ENCODE peak calls at places on chromosomes 11 and 22, in four cellular contexts. T is endothelial cell of umbilical vein, J is GM12878, S is A549. Q is an unnamed sample.

GRCh38 chr11:116415095-116415494 is 357.7 kb downstream of the BUD13 start:
- DNase-seq in T (no peak), J (no peak), S (no peak), Q (no peak)

GRCh38 chr11:122234257-122234656 is 118.2 kb upstream of the BLID start:
- DNase-seq in T (no peak), J (no peak), S (no peak), Q (no peak)

GRCh38 chr11:78039919-78040671 is 17.0 kb upstream of the KCTD14 start:
- DNase-seq in T (peak; percentile 80), J (no peak), S (peak; percentile 64), Q (peak; percentile 76)

GRCh38 chr11:117923773-117924172 is 5.4 kb downstream of the TMPRSS13 start:
- DNase-seq in T (no peak), J (no peak), S (no peak), Q (no peak)

GRCh38 chr11:79119491-79120284 is 321.1 kb downstream of the TENM4 start:
- DNase-seq in T (no peak), J (no peak), S (no peak), Q (no peak)

GRCh38 chr11:3614742-3615171 is 27.0 kb downstream of the ART5 start:
- DNase-seq in T (no peak), J (peak; percentile 31), S (no peak), Q (peak; percentile 68)

GRCh38 chr11:125593113-125593761 is 585 bp downstream of the STT3A start:
- DNase-seq in T (no peak), J (no peak), S (peak; percentile 29), Q (no peak)

GRCh38 chr11:61581030-61581928 is at the start of gene SYT7:
- DNase-seq in T (peak; percentile 94), J (peak; percentile 45), S (peak; percentile 96), Q (peak; percentile 97)

GRCh38 chr11:66267039-66267378 is 1.4 kb upstream of the RAB1B start:
- DNase-seq in T (no peak), J (no peak), S (no peak), Q (no peak)

GRCh38 chr11:26621147-26621546 is 49.1 kb upstream of the MUC15 start:
- DNase-seq in T (no peak), J (no peak), S (peak; percentile 78), Q (no peak)

GRCh38 chr22:37045958-37046357 is 5.6 kb upstream of the KCTD17 start:
- DNase-seq in T (peak; percentile 42), J (no peak), S (peak; percentile 32), Q (peak; percentile 35)

GRCh38 chr22:36846271-36846670 is 14.5 kb upstream of the NCF4 start:
- DNase-seq in T (no peak), J (no peak), S (no peak), Q (no peak)

GRCh38 chr11:78425436-78425835 is 7.8 kb upstream of the GAB2 start:
- DNase-seq in T (no peak), J (no peak), S (no peak), Q (no peak)

GRCh38 chr22:41862160-41862529 is 29.2 kb downstream of the SREBF2 start:
- DNase-seq in T (no peak), J (peak; percentile 83), S (no peak), Q (peak; percentile 90)

GRCh38 chr11:107704432-107704831 is 7.4 kb downstream of the SLN start:
- DNase-seq in T (no peak), J (no peak), S (no peak), Q (no peak)

GRCh38 chr11:41486436-41486835 is 27.0 kb upstream of the LRRC4C start:
- DNase-seq in T (no peak), J (no peak), S (no peak), Q (no peak)

GRCh38 chr11:114175706-114176105 is 116.2 kb downstream of the ZBTB16 start:
- DNase-seq in T (no peak), J (no peak), S (no peak), Q (no peak)

GRCh38 chr11:132803436-132803835 is 728.9 kb downstream of the OPCML start:
- DNase-seq in T (no peak), J (no peak), S (no peak), Q (no peak)

GRCh38 chr11:85029964-85030363 is 597.2 kb downstream of the DLG2 start:
- DNase-seq in T (no peak), J (no peak), S (no peak), Q (peak; percentile 15)

GRCh38 chr11:13260963-13261599 is 16.5 kb upstream of the BMAL1 start:
- DNase-seq in T (peak; percentile 45), J (no peak), S (no peak), Q (no peak)

DNA sequence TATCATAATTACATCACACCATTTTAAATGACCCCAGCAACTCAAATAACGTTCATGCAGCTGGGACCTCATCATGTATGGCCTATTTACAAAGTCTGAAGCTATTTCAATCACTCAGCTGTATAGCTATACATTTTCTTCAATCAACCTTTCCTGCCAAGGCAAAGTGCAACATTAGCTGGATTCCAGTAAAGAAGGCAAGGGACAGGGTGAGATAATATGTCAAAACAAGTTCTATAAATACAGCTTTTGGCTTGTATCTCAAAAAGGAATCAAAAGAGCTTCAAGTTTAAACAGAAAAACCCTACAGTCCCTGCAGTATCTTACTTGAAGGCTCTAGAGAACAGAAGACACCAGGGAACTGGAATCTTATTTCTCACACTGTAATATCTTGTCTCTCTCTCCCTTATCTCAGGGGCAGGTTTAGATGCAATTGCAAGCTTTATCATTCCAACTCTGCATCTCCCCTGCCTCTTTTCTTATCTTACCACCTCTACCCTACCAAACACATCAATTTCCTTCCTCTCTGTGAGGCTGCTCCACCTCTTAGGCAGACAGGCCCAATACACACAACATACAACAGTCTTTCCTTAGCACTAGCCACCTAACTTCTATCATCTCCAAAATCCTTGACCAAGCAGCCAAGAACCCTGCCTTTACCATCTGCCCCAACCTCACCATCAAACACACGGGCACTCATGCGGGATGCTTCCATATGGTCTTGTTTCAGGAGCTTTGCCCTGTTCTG is 34.5 kb downstream of the CELF1 start:
- DNase-seq in T (peak; percentile 44), J (no peak), S (no peak), Q (no peak)
- TF ChIP-seq MYC in T (no peak), J (no peak), S (no peak), Q (no peak)

DNA sequence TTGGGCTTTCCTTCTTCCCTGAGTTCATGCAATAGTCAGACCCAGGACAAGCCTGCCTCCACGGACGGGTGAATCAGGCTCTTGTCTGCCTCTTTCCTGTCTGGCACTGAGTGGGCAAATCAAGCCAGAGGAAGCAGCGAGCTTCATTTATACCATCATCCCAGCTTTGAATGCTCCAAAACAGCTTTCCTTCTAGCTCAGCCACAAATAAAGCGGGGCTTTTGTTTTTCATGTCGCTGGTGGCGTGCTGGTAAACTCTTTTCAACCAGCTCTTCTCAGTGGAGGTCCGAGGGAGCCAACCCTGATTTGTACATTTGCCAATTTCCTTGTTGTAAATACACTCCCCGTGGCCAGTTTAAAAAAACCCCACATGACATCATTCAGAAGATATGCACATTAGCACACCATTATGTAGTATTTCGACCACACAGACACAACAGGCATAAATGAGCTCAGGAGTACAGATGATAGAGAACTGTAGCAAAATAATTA is 8.6 kb downstream of the C11orf91 start:
- DNase-seq in T (peak; percentile 98), J (no peak), S (peak; percentile 69), Q (no peak)
- TF ChIP-seq POLR2A in T (peak; percentile 54), J (no peak), S (no peak), Q (no peak)

GRCh38 chr11:29272019-29272654 is 744.7 kb downstream of the KCNA4 start:
- DNase-seq in T (peak; percentile 59), J (no peak), S (peak; percentile 23), Q (no peak)
- TF ChIP-seq CTCF in T (no peak), J (no peak), S (peak; percentile 47), Q (no peak)

DNA sequence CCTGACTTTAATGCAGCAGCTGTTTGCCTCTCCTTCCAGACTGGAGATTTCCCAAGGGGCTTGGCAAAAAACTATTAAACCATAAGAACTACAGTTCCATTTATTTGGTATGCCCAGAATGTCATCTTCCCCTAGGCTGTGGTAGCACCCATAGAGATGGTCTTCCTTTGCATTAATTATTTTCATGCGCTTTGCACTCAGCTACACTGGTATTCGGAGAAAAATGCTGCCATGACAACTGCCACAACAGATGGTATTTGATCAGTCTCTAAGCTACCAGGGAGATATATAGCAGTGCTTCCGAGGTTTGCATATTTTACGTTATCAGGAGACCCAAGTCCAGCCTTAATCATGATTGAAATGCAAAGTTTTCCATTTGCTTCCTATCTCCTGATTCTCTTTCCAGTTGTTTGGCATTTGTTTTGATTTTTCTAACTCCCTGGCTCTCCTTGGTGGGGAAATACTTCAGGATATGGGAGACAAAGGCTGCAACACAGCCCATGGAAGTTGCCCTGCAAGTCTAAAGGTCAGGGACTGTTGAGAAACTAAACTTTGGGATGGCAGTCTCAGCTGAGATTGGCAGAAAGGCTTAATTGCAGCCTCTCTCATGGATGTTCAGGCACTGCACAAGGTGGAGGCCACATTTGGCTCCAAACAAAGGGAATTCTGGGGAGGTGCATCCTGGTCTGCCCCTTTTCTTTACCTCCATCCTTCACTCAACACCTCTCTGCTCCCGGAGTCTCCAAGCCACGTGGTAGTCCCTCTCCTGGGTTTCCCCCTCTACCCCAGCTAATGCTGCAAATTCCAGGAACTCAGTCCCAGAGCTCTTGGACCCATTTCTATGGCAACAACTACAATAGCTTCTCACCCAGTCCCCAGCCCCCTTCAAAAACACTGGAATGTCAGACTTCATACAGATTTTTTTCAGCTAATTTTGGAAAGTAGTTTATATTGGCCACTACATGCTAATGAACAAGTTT is 151.8 kb downstream of the NAV2 start:
- DNase-seq in T (peak; percentile 92), J (no peak), S (no peak), Q (no peak)
- TF ChIP-seq MYC in T (no peak), J (no peak), S (no peak), Q (no peak)

DNA sequence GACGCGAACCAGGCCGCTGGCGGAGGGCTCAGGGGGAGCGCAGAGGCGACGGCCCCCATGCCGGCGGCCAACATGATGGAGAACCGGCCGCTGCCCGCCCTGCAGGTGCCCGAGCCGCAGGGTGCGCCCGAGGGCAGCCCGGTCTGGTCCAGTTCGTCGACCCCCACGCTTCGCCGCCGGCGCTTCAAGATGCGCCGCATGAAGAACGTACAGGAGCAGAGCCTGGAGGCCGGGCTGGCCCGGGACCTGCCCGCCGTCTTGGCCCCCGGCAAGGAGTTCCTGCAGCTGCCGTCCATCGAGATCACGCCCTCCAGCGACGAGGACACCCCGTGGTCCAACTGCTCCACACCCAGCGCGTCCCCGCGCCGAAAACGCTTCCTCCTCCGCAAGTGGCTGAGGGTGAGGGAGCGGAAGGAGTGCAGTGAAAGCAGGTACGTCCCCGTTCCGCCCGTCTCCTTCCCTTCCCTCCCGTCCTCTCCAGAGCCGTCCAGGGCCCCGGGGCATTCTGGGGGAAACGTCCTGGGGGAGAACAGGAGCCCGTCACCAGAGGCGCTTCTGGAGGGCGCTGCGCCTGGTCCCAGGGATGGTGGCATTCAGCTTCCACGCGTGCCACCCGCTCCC is 777 bp downstream of the GRAMD1B start:
- DNase-seq in T (peak; percentile 60), J (no peak), S (peak; percentile 49), Q (peak; percentile 83)
- TF ChIP-seq POLR2A in T (no peak), J (peak; percentile 67), S (peak; percentile 52), Q (no peak)

Q was measured in NB4.